ENCODE peak calls at places on chromosomes 7 and 10, in six cellular contexts. W is astrocyte, U is hepatocyte, M is neural progenitor cell, B is HCT116, G is PC-3. A is an unnamed sample. For H4K20me1, the result is how much of the 10 kb centered on the place peaks cover.

GRCh38 chr10:118966131-118967125 is 63.1 kb upstream of the NANOS1 start:
- DNase-seq in W (no peak), U (no peak), M (no peak), B (no peak), G (no peak), A (no peak)

GRCh38 chr7:926061-927030 is 28.1 kb downstream of the ADAP1 start:
- DNase-seq in W (no peak), U (peak), M (no peak), B (no peak), G (no peak), A (no peak)

GRCh38 chr7:66790219-66790618 is 49.7 kb downstream of the RABGEF1 start:
- DNase-seq in W (no peak), U (no peak), M (no peak), B (no peak), G (no peak), A (no peak)

GRCh38 chr7:132080467-132080866 is 495.8 kb downstream of the PLXNA4 start:
- DNase-seq in W (no peak), U (no peak), M (no peak), B (no peak), G (no peak), A (no peak)

GRCh38 chr10:59337254-59337653 is 25.1 kb downstream of the FAM13C start:
- DNase-seq in W (peak), U (peak), M (peak), B (no peak), G (no peak), A (no peak)

GRCh38 chr10:62047960-62048383 is 146.5 kb downstream of the ARID5B start:
- DNase-seq in W (no peak), U (peak), M (no peak), B (no peak), G (peak), A (peak)

GRCh38 chr10:44262551-44263251 is 122.2 kb downstream of the CXCL12 start:
- DNase-seq in W (no peak), U (no peak), M (no peak), B (no peak), G (no peak), A (no peak)

GRCh38 chr10:130039141-130039540 is 71.5 kb downstream of the C10orf143 start:
- DNase-seq in W (no peak), U (no peak), M (no peak), B (no peak), G (no peak), A (no peak)

GRCh38 chr7:32477649-32477980 is 12.6 kb downstream of the LSM5 start:
- DNase-seq in W (no peak), U (no peak), M (no peak), B (no peak), G (no peak), A (no peak)

GRCh38 chr10:35600193-35600592 is 4.9 kb upstream of the GJD4 start:
- DNase-seq in W (no peak), U (no peak), M (no peak), B (no peak), G (peak), A (no peak)
- TF ChIP-seq CTCF in W (peak), U (no peak), M (peak), B (peak), G (peak), A (no peak)

GRCh38 chr7:117324940-117325339 is 2.1 kb upstream of the WNT2 start:
- DNase-seq in W (peak), U (no peak), M (peak), B (no peak), G (no peak), A (no peak)

GRCh38 chr7:117323585-117323876 is 673 bp upstream of the WNT2 start:
- DNase-seq in W (peak), U (no peak), M (peak), B (no peak), G (no peak), A (no peak)

GRCh38 chr7:117322741-117323584 is at the start of gene WNT2:
- DNase-seq in W (no peak), U (peak), M (peak), B (no peak), G (no peak), A (no peak)

GRCh38 chr7:117325836-117326235 is 3.0 kb upstream of the WNT2 start:
- DNase-seq in W (peak), U (no peak), M (no peak), B (no peak), G (no peak), A (no peak)

GRCh38 chr7:117323877-117324699 is 1.2 kb upstream of the WNT2 start:
- DNase-seq in W (peak), U (peak), M (peak), B (no peak), G (peak), A (no peak)
- TF ChIP-seq EZH2 in W (no peak), U (no peak), M (peak), B (no peak), G (no peak), A (no peak)

DNA sequence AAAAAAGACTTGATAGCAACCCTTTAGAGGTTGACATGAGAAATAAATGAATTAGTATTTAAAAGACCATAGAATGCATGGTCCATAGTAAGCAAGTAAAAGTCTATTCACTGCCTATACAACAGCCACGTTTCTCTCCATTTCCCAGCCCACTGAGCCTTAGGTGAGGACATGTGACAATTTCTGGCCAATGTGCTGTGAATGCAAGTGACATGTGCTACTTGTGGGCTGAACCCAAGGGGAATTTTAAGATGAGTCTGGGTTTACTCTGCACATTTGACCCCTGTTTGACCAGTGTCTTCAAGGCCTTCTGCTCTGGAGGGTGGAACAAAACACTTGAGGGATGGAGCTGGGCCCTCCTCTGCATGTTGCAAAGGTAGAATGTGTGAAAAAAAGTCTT is 384.4 kb upstream of the KLF6 start:
- DNase-seq in W (no peak), U (no peak), M (no peak), B (no peak), G (no peak), A (no peak)
- H4K20me1 ChIP-seq in W (under half), U (under half), M (under half), B (under half), G (under half), A (under half)

GRCh38 chr7:99923200-99923599 is 3.9 kb upstream of the TRIM4 start:
- DNase-seq in W (no peak), U (no peak), M (no peak), B (no peak), G (no peak), A (no peak)

GRCh38 chr7:99919814-99920618 is 686 bp upstream of the TRIM4 start:
- DNase-seq in W (no peak), U (no peak), M (no peak), B (no peak), G (no peak), A (no peak)

GRCh38 chr7:99918959-99919813 is at the start of gene TRIM4:
- DNase-seq in W (peak), U (no peak), M (no peak), B (peak), G (peak), A (peak)
- TF ChIP-seq CTCF in W (no peak), U (no peak), M (no peak), B (no peak), G (peak), A (no peak)

GRCh38 chr7:156617215-156617614 is 23.4 kb upstream of the RNF32 start:
- DNase-seq in W (no peak), U (no peak), M (no peak), B (no peak), G (no peak), A (no peak)
- TF ChIP-seq EZH2 in W (no peak), U (no peak), M (no peak), B (no peak), G (no peak), A (no peak)

GRCh38 chr7:6649241-6649961 is 12.3 kb downstream of the ZNF316 start:
- DNase-seq in W (no peak), U (no peak), M (no peak), B (no peak), G (no peak), A (no peak)

GRCh38 chr7:6648815-6649104 is 11.6 kb downstream of the ZNF316 start:
- DNase-seq in W (no peak), U (no peak), M (no peak), B (no peak), G (no peak), A (no peak)

GRCh38 chr7:6648066-6648814 is 11.1 kb downstream of the ZNF316 start:
- DNase-seq in W (no peak), U (no peak), M (no peak), B (no peak), G (no peak), A (no peak)

GRCh38 chr7:6650521-6651011 is 13.4 kb downstream of the ZNF316 start:
- DNase-seq in W (no peak), U (no peak), M (no peak), B (no peak), G (no peak), A (no peak)

DNA sequence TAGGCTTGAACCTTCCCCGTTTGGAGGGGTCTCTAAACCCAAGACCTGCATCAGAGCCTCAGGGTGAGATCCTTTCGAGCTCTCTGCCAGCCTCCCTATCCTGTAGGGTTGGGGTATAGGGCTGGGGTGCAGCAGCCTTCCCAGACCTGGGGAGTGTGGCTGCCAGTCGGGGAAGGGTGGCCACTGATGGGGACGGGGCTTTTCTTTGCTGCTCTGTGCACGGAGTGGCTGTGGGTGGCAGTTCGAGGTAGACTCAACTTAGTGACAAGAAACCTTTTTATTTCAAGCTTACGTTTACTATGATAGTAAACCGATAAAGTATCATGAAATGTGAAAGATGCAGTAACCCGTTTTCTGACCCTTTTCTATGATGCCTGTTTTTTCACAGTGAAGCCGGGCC is 13.0 kb downstream of the ZNF316 start:
- DNase-seq in W (no peak), U (no peak), M (no peak), B (no peak), G (no peak), A (no peak)
- H4K20me1 ChIP-seq in W (under half), U (under half), M (under half), B (under half), G (under half), A (under half)

GRCh38 chr10:113131611-113132330 is 181.7 kb downstream of the TCF7L2 start:
- DNase-seq in W (peak), U (no peak), M (peak), B (no peak), G (no peak), A (no peak)
- TF ChIP-seq CTCF in W (no peak), U (no peak), M (no peak), B (no peak), G (no peak), A (no peak)

GRCh38 chr7:159012353-159013069 is 132.2 kb downstream of the VIPR2 start:
- DNase-seq in W (no peak), U (peak), M (no peak), B (no peak), G (peak), A (no peak)
- TF ChIP-seq EZH2 in W (no peak), U (no peak), M (no peak), B (no peak), G (no peak), A (no peak)

GRCh38 chr7:55555160-55555559 is 17.1 kb downstream of the VOPP1 start:
- DNase-seq in W (no peak), U (no peak), M (no peak), B (no peak), G (no peak), A (no peak)
- H4K20me1 ChIP-seq in W (half or more), U (under half), M (half or more), B (under half), G (under half), A (under half)

A was measured in PC-9.